ENCODE peak calls at places on chromosomes 4 and X, in five cellular contexts. W is psoas muscle, C is colonic mucosa, V is H9, R is thoracic aorta. X is an unnamed sample.

GRCh38 chr4:139642364-139642763 is 23.3 kb upstream of the MGST2 start:
- DNase-seq in W (no peak), C (no peak), V (no peak), R (no peak), X (no peak)

GRCh38 chr4:138063581-138063980 is 178.6 kb downstream of the SLC7A11 start:
- DNase-seq in W (no peak), C (no peak), V (no peak), R (no peak), X (no peak)

GRCh38 chr4:133162941-133163340 is 13.8 kb downstream of the PCDH10 start:
- DNase-seq in W (no peak), C (no peak), V (no peak), R (no peak), X (no peak)

GRCh38 chr4:61202100-61202637 is 2.0 kb downstream of the ADGRL3 start:
- DNase-seq in W (no peak), C (no peak), V (no peak), R (no peak), X (no peak)

GRCh38 chrX:69024931-69025330 is 140.3 kb downstream of the PJA1 start:
- DNase-seq in W (peak; percentile 84), C (peak; percentile 74), V (peak; percentile 59), R (peak; percentile 38), X (peak; percentile 58)

GRCh38 chr4:153137168-153137567 is 67.1 kb upstream of the TRIM2 start:
- DNase-seq in W (no peak), C (no peak), V (no peak), R (no peak), X (no peak)

GRCh38 chr4:158652920-158653319 is 18.8 kb downstream of the C4orf46 start:
- DNase-seq in W (no peak), C (no peak), V (no peak), R (no peak), X (no peak)

GRCh38 chrX:30865020-30865419 is 24.0 kb downstream of the TAB3 start:
- DNase-seq in W (no peak), C (no peak), V (peak; percentile 41), R (no peak), X (no peak)

GRCh38 chr4:168569066-168569908 is 72.4 kb downstream of the PALLD start:
- DNase-seq in W (no peak), C (peak; percentile 57), V (no peak), R (no peak), X (no peak)

GRCh38 chr4:145912391-145912790 is 26.2 kb downstream of the ZNF827 start:
- DNase-seq in W (no peak), C (no peak), V (no peak), R (no peak), X (no peak)

GRCh38 chr4:11842620-11843263 is 414.0 kb upstream of the HS3ST1 start:
- DNase-seq in W (no peak), C (no peak), V (no peak), R (no peak), X (no peak)

GRCh38 chrX:133661962-133662839 is 246.9 kb upstream of the GPC4 start:
- DNase-seq in W (no peak), C (no peak), V (no peak), R (no peak), X (no peak)

GRCh38 chr4:133152330-133152791 is 3.3 kb downstream of the PCDH10 start:
- DNase-seq in W (no peak), C (no peak), V (peak; percentile 49), R (no peak), X (no peak)

GRCh38 chr4:124262211-124263179 is 450.0 kb downstream of the ANKRD50 start:
- DNase-seq in W (no peak), C (peak; percentile 63), V (peak; percentile 47), R (peak; percentile 5), X (peak; percentile 34)

GRCh38 chrX:75337525-75337924 is 63.6 kb downstream of the UPRT start:
- DNase-seq in W (no peak), C (no peak), V (no peak), R (no peak), X (no peak)

GRCh38 chr4:184348311-184349233 is 125.8 kb downstream of the IRF2 start:
- DNase-seq in W (no peak), C (peak; percentile 88), V (no peak), R (no peak), X (no peak)

GRCh38 chr4:77938560-77938959 is 75.9 kb downstream of the MRPL1 start:
- DNase-seq in W (no peak), C (no peak), V (no peak), R (no peak), X (no peak)
- TF ChIP-seq CTCF in W (no peak), C (no peak), V (peak; percentile 42), R (no peak), X (no peak)

DNA sequence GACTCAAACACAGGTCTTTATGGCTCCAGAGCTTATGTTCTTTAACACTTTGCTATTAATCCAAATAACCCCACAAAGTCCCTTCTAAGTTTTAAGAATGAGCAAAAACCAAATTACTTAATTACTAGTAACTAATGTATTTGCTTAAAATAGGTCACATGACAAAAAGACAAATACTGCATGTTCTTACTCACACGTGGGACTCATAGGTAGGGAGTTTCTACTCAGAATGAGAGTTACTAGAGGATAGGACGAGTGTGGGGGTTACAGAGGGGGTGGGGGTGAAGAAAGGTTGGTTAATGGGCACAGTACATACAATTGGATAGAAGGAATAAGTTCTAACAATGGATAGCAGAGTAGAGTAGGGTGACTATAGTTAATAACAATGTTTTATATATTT is 5.8 kb downstream of the RPS6KA3 start:
- DNase-seq in W (no peak), C (no peak), V (no peak), R (no peak), X (no peak)
- H3K4me1 ChIP-seq in W (peaks cover 11% of the 10 kb centered on the region), C (no peaks in the 10 kb centered on the region), V (no peaks in the 10 kb centered on the region), R (peaks cover 3% of the 10 kb centered on the region), X (peaks cover 8% of the 10 kb centered on the region)

GRCh38 chr4:113052379-113052951 is 3.0 kb downstream of the ANK2 start:
- DNase-seq in W (no peak), C (no peak), V (no peak), R (no peak), X (no peak)

GRCh38 chr4:113051361-113051760 is 1.9 kb downstream of the ANK2 start:
- DNase-seq in W (no peak), C (no peak), V (no peak), R (no peak), X (no peak)

GRCh38 chr4:113050837-113051236 is 1.4 kb downstream of the ANK2 start:
- DNase-seq in W (no peak), C (no peak), V (no peak), R (no peak), X (no peak)

GRCh38 chr4:113049421-113050355 is at the start of gene ANK2:
- DNase-seq in W (no peak), C (no peak), V (peak; percentile 87), R (no peak), X (no peak)

GRCh38 chr4:113050361-113050760 is 908 bp downstream of the ANK2 start:
- DNase-seq in W (no peak), C (no peak), V (no peak), R (no peak), X (no peak)
- TF ChIP-seq CTCF in W (no peak), C (no peak), V (no peak), R (no peak), X (no peak)

GRCh38 chr4:173121044-173121685 is 47.4 kb upstream of the GALNT7 start:
- DNase-seq in W (no peak), C (peak; percentile 65), V (peak; percentile 57), R (no peak), X (peak; percentile 14)

GRCh38 chr4:173124209-173124865 is 44.3 kb upstream of the GALNT7 start:
- DNase-seq in W (no peak), C (no peak), V (no peak), R (no peak), X (no peak)

GRCh38 chr4:173128199-173128890 is 40.3 kb upstream of the GALNT7 start:
- DNase-seq in W (no peak), C (no peak), V (no peak), R (no peak), X (no peak)

GRCh38 chr4:173130671-173131070 is 37.9 kb upstream of the GALNT7 start:
- DNase-seq in W (no peak), C (no peak), V (no peak), R (no peak), X (no peak)

DNA sequence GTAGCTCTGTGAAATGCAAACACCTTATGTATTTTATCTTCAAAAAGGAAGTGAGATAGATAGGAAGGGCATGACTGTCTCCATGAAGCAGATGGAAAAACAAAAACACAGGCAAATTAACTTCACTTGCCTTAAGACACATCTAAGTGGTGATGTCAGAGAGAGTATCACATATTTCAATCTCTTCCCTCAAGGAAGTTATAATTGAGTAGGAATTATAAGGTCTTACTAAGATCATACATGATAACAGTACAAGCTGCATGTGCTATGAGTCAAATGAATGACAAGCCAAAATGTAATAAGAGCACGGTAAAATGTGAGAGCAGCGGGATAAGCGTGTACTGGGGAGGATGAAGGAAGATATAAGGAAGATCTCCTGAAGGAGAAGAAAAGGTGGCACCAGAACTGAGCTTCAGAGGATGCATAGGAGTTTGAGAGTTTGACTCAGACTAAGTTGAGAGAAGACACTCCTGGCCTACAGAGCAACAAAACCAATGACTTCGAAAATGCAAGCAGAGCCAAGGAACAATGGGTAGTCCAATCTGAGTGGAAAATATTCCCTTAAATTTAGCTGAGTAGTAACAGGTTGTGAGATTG is 43.3 kb upstream of the GALNT7 start:
- DNase-seq in W (no peak), C (no peak), V (no peak), R (no peak), X (no peak)
- H3K4me1 ChIP-seq in W (no peaks in the 10 kb centered on the region), C (no peaks in the 10 kb centered on the region), V (peaks cover 2% of the 10 kb centered on the region), R (no peaks in the 10 kb centered on the region), X (no peaks in the 10 kb centered on the region)

DNA sequence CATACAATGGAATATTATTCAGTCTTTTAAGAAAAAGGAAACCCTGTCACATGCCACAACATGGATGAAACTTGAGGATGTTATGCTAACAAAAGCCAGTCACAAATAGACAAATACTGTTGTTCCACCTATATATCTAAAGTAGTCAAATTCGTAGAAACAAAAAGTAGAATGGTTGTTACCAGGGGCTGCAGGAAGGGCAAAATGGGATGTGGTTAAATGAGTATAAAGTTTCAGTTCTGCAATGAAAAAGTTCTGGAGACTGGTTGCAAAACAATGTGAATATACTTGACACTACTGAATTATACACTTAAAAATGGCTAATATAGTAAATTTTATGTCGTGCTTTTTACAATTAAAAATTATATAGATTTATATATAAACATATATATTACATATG is 12.2 kb downstream of the SPOCK3 start:
- DNase-seq in W (no peak), C (no peak), V (no peak), R (no peak), X (no peak)
- TF ChIP-seq CTCF in W (no peak), C (no peak), V (no peak), R (no peak), X (no peak)

DNA sequence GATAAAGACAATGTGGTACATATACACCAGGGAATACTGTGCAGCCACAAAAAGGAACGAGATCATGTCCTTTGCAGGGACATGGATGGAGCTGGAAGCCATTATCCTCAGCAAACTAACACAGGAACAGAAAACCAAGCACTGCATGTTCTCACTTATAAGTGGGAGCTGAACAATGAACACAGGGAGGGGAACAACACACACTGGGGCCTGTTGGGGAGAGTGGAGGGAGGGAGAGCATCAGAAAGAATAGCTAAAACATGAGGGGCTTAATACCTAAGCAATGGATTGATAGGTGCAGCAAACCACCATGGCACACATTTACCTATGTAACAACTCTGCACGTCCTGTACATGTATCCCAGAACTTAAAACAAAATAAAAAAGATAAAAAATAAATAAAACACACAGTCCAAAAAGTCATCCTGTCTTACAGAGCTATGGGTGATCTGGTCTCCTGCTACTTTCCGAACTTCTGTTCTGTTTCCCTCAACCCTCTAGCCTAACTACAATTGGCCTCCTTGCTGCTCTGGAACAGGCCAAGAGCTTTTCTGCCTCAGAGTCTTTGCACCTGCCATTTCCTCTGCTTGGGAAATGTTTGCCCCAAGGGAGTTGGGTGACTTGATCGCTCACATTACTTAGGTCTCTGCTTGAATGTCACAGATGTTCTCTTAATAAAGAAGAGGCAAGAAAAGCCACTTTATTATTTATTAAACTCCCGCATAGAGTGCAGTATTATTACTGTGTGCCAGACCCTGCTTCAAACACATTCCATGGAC is 1.1 kb upstream of the CD38 start:
- DNase-seq in W (no peak), C (no peak), V (no peak), R (no peak), X (no peak)
- H3K4me1 ChIP-seq in W (peaks cover 20% of the 10 kb centered on the region), C (no peaks in the 10 kb centered on the region), V (no peaks in the 10 kb centered on the region), R (peaks cover 7% of the 10 kb centered on the region), X (no peaks in the 10 kb centered on the region)

X was measured in pancreas.